ENCODE peak calls at places on chromosomes 6 and 20, in eight cellular contexts. T is prostate gland, W is body of pancreas, O is HCT116, H is transverse colon, L is right cardiac atrium, V is iPS DF 6.9, K is sigmoid colon. B is an unnamed sample.

GRCh38 chr20:63002511-63002910 is 4.3 kb downstream of the BHLHE23 start:
- DNase-seq in T (no peak), O (no peak), H (no peak), L (no peak), W (no peak), K (no peak), V (no peak), B (no peak)

GRCh38 chr6:10395171-10395945 is 19.5 kb downstream of the TFAP2A start:
- DNase-seq in L (no peak), K (no peak), W (no peak), T (no peak), H (no peak), V (no peak), O (no peak), B (no peak)

GRCh38 chr6:14661696-14662095 is 544.1 kb downstream of the CD83 start:
- DNase-seq in W (no peak), H (no peak), O (no peak), L (no peak), T (no peak), K (no peak), V (no peak), B (no peak)

GRCh38 chr6:105273589-105273988 is 93.8 kb upstream of the POPDC3 start:
- DNase-seq in V (no peak), O (no peak), L (no peak), K (no peak), T (no peak), W (no peak), H (no peak), B (no peak)

GRCh38 chr20:728022-728944 is 40.0 kb downstream of the SLC52A3 start:
- DNase-seq in H (peak; percentile 22), V (peak; percentile 61), L (peak; percentile 87), O (no peak), T (peak; percentile 52), K (no peak), W (peak; percentile 52), B (peak; percentile 10)

GRCh38 chr6:116096979-116097816 is 3.5 kb upstream of the NT5DC1 start:
- DNase-seq in O (no peak), W (no peak), H (no peak), V (no peak), K (no peak), L (no peak), T (no peak), B (no peak)

GRCh38 chr20:63332488-63333240 is 28.5 kb downstream of the CHRNA4 start:
- DNase-seq in L (peak; percentile 32), O (no peak), H (no peak), K (no peak), V (no peak), W (no peak), T (no peak), B (no peak)

GRCh38 chr20:10978713-10979112 is 304.9 kb upstream of the JAG1 start:
- DNase-seq in H (no peak), K (no peak), V (no peak), W (no peak), L (no peak), T (no peak), O (no peak), B (no peak)

GRCh38 chr20:41344477-41344876 is 3.9 kb downstream of the LPIN3 start:
- DNase-seq in O (no peak), T (peak; percentile 69), L (no peak), H (no peak), K (peak; percentile 64), V (no peak), W (no peak), B (no peak)

GRCh38 chr20:41342474-41343464 is 2.1 kb downstream of the LPIN3 start:
- DNase-seq in O (no peak), W (no peak), L (no peak), V (no peak), H (peak; percentile 24), K (peak; percentile 41), T (no peak), B (no peak)

GRCh38 chr20:41339957-41340326 is 679 bp upstream of the LPIN3 start:
- DNase-seq in O (peak; percentile 76), K (peak; percentile 90), T (peak; percentile 91), V (peak; percentile 91), W (peak; percentile 94), H (peak; percentile 95), L (peak; percentile 93), B (peak; percentile 81)

GRCh38 chr20:41336711-41337492 is 3.7 kb upstream of the LPIN3 start:
- DNase-seq in K (no peak), T (no peak), H (no peak), W (no peak), V (no peak), L (no peak), O (no peak), B (no peak)

GRCh38 chr20:41340327-41341055 is at the start of gene LPIN3:
- DNase-seq in H (peak; percentile 95), V (peak; percentile 66), L (peak; percentile 96), T (peak; percentile 90), W (peak; percentile 95), O (peak; percentile 84), K (peak; percentile 94), B (peak; percentile 36)
- H3K4me1 ChIP-seq in H (peaks cover 36% of the 10 kb centered on the region), V (peaks cover 5% of the 10 kb centered on the region), L (no peaks in the 10 kb centered on the region), T (peaks cover 4% of the 10 kb centered on the region), W (peaks cover 30% of the 10 kb centered on the region), O (peaks cover 21% of the 10 kb centered on the region), K (peaks cover 20% of the 10 kb centered on the region), B (peaks cover 10% of the 10 kb centered on the region)

GRCh38 chr6:52876056-52876787 is 33.3 kb downstream of the GSTA3 start:
- DNase-seq in K (no peak), L (no peak), W (no peak), H (no peak), T (no peak), V (no peak), O (no peak), B (no peak)

GRCh38 chr6:52881662-52881995 is 27.9 kb downstream of the GSTA3 start:
- DNase-seq in H (no peak), O (no peak), T (no peak), V (no peak), W (no peak), L (no peak), K (no peak), B (no peak)

GRCh38 chr6:52881996-52882841 is 27.3 kb downstream of the GSTA3 start:
- DNase-seq in K (peak; percentile 76), V (peak; percentile 48), H (peak; percentile 77), W (peak; percentile 77), L (peak; percentile 73), T (peak; percentile 71), O (peak; percentile 55), B (peak; percentile 66)

GRCh38 chr6:52877168-52877567 is 32.3 kb downstream of the GSTA3 start:
- DNase-seq in L (no peak), T (no peak), V (no peak), K (no peak), O (peak; percentile 29), W (no peak), H (no peak), B (no peak)

DNA sequence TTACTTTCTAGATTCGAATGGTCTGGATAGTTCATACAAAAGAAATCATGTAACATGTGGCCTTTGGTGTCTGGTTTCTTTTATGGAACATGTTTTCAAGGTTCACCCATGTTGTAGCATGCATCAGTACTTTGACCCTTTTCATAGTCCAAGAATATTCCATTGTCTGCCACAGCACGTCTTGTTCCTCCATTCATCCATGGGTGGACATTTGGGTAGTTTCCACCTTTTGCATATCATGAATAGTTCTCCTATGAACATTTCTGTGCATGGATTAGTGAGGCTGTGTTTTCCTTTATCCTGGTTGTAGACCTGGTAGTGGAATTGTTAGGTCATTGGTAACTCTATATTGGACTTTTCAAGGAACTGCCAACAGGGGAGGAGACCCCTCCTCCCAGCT is 31.7 kb downstream of the GSTA3 start:
- DNase-seq in V (no peak), O (no peak), H (no peak), W (no peak), L (no peak), T (no peak), K (no peak), B (no peak)
- H3K27ac ChIP-seq in V (no peak overlapping the region), O (no peak overlapping the region), H (no peak overlapping the region), W (no peak overlapping the region), L (no peak overlapping the region), T (no peak overlapping the region), K (no peak overlapping the region), B (no peak overlapping the region)

DNA sequence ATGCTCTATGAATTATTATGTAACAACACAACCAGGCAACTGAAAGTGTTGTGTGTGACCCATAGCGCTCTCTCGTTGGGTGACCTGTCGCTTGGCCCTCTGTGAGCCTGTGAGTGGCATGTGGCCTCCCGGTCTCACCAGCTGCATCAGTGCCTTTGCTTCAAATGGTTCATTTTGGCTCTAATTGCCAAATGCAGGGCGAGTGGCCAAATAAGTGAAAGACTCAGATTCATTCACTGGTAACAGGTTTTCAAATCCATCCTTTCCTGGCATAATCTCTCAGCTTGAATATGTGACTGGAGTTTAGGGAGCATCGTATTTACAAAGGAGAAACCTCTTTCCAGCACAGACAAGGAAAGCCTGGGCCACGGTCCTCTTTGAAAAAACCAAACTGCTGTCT is 321.7 kb upstream of the QKI start:
- DNase-seq in K (no peak), L (no peak), W (no peak), H (no peak), V (no peak), T (no peak), O (no peak), B (no peak)
- H3K27me3 ChIP-seq in K (no peaks in the 10 kb centered on the region), L (no peaks in the 10 kb centered on the region), W (no peaks in the 10 kb centered on the region), H (no peaks in the 10 kb centered on the region), V (no peaks in the 10 kb centered on the region), T (no peaks in the 10 kb centered on the region), O (no peaks in the 10 kb centered on the region), B (no peaks in the 10 kb centered on the region)

GRCh38 chr20:53827292-53827995 is 233.8 kb upstream of the ZNF217 start:
- DNase-seq in H (no peak), V (no peak), L (no peak), O (no peak), K (no peak), T (no peak), W (no peak), B (no peak)

GRCh38 chr20:53826090-53826489 is 232.5 kb upstream of the ZNF217 start:
- DNase-seq in H (no peak), K (no peak), V (no peak), L (no peak), T (no peak), W (no peak), O (no peak), B (no peak)

GRCh38 chr20:53827996-53828672 is 234.5 kb upstream of the ZNF217 start:
- DNase-seq in O (peak; percentile 12), H (no peak), V (no peak), W (peak; percentile 30), K (peak; percentile 73), T (peak; percentile 67), L (no peak), B (no peak)

GRCh38 chr20:53825282-53825681 is 231.6 kb upstream of the ZNF217 start:
- DNase-seq in V (no peak), H (no peak), W (no peak), L (no peak), T (no peak), O (no peak), K (no peak), B (no peak)

DNA sequence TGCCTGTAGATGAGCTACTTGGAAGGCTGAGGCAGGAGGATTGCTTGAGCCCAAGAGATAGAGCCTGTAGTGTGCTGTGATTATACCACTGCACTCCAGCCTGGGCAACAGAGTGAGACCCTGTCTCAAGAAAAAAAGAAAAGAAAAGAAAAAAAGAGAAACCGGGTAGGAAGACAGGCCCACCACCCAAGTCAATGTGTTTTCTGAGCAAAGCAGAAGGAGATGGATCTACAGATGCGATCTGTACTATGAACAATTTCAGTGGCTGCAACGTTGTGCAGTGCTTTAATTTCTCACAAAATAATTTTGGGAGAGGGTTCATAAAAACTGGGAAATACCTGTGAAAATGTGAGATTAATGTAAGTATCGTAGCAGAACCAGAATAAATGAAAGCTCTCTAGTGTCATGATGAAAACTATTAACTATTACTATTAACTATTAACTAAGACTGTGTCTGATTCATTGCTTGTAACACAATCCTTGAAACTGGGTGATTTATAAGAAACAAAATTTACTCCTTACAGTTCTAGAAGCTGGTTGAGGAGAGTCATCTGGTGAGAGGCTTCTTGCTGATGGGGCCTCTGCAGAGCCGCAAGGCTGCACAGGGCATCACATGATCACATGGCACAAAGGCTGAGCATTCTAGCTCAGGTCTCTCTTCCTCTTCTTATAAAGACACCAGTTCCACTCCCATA is 233.1 kb upstream of the ZNF217 start:
- DNase-seq in L (no peak), V (no peak), T (no peak), O (no peak), H (no peak), K (no peak), W (no peak), B (no peak)
- H3K4me1 ChIP-seq in L (peaks cover 2% of the 10 kb centered on the region), V (no peaks in the 10 kb centered on the region), T (no peaks in the 10 kb centered on the region), O (peaks cover 39% of the 10 kb centered on the region), H (peaks cover 47% of the 10 kb centered on the region), K (peaks cover 56% of the 10 kb centered on the region), W (peaks cover 43% of the 10 kb centered on the region), B (peaks cover 37% of the 10 kb centered on the region)